ENCODE peak calls at places on chromosomes 16 and 17, in four cellular contexts. X is SHP77 treated with DMSO at 0.1 percent for 48 hours, M is WERI-Rb-1, V is nephron progenitor cell. C is an unnamed sample.

GRCh38 chr17:1267471-1267947 is 2.7 kb upstream of the BHLHA9 start:
- DNase-seq in X (no peak), M (no peak), V (no peak), C (no peak)

GRCh38 chr17:41547921-41548843 is 20.1 kb upstream of the KRT19 start:
- DNase-seq in X (no peak), M (no peak), V (no peak), C (no peak)

GRCh38 chr17:52106638-52107261 is 51.8 kb downstream of the CA10 start:
- DNase-seq in X (peak), M (peak), V (peak), C (peak)

GRCh38 chr16:30354423-30355143 is 525 bp downstream of the CD2BP2 start:
- DNase-seq in X (no peak), M (no peak), V (peak), C (peak)

GRCh38 chr17:73261952-73262675 is 434 bp upstream of the CPSF4L start:
- DNase-seq in X (no peak), M (no peak), V (no peak), C (no peak)

GRCh38 chr16:72766506-72766905 is 281.4 kb downstream of the ZFHX3 start:
- DNase-seq in X (no peak), M (no peak), V (no peak), C (no peak)

GRCh38 chr16:85812811-85813700 is 13.6 kb downstream of the COX4I1 start:
- DNase-seq in X (no peak), M (no peak), V (no peak), C (no peak)

GRCh38 chr17:55398689-55399088 is 22.9 kb downstream of the MMD start:
- DNase-seq in X (no peak), M (no peak), V (no peak), C (no peak)

GRCh38 chr17:81253358-81254131 is 14.4 kb downstream of the NDUFAF8 start:
- DNase-seq in X (no peak), M (peak), V (peak), C (peak)

GRCh38 chr16:8961811-8962390 is 1.8 kb downstream of the USP7 start:
- DNase-seq in X (no peak), M (no peak), V (no peak), C (no peak)

GRCh38 chr17:27778193-27778592 is 22.1 kb downstream of the NOS2 start:
- DNase-seq in X (no peak), M (no peak), V (no peak), C (no peak)

GRCh38 chr16:14309906-14310305 is 238.8 kb downstream of the MRTFB start:
- DNase-seq in X (no peak), M (no peak), V (no peak), C (no peak)

GRCh38 chr16:85571563-85571812 is 41.6 kb upstream of the GSE1 start:
- DNase-seq in X (no peak), M (no peak), V (no peak), C (no peak)

GRCh38 chr16:20889625-20890275 is 10.4 kb downstream of the DCUN1D3 start:
- DNase-seq in X (no peak), M (no peak), V (no peak), C (no peak)

GRCh38 chr17:72150632-72151460 is 30.0 kb downstream of the SOX9 start:
- DNase-seq in X (no peak), M (no peak), V (no peak), C (no peak)

GRCh38 chr16:85650864-85651811 is 37.6 kb downstream of the GINS2 start:
- DNase-seq in X (peak), M (peak), V (no peak), C (peak)

GRCh38 chr16:31010539-31010938 is at the start of gene STX1B:
- DNase-seq in X (no peak), M (peak), V (peak), C (peak)

GRCh38 chr17:18955009-18955408 is 3.0 kb downstream of the SLC5A10 start:
- DNase-seq in X (no peak), M (no peak), V (no peak), C (no peak)

GRCh38 chr17:69574257-69575197 is 160.0 kb downstream of the MAP2K6 start:
- DNase-seq in X (no peak), M (no peak), V (no peak), C (no peak)

GRCh38 chr16:81198635-81199034 is 39.9 kb upstream of the BCO1 start:
- DNase-seq in X (no peak), M (no peak), V (no peak), C (no peak)

GRCh38 chr16:17261197-17261858 is 209.4 kb downstream of the XYLT1 start:
- DNase-seq in X (no peak), M (no peak), V (no peak), C (no peak)

GRCh38 chr17:78022425-78022824 is 63.9 kb downstream of the TNRC6C start:
- DNase-seq in X (no peak), M (no peak), V (no peak), C (no peak)

GRCh38 chr17:77140878-77141767 is at the start of gene SEC14L1:
- DNase-seq in X (no peak), M (peak), V (peak), C (peak)

GRCh38 chr17:58184308-58184985 is 8.1 kb upstream of the EPX start:
- DNase-seq in X (no peak), M (no peak), V (no peak), C (no peak)

GRCh38 chr17:65742433-65743312 is 181.2 kb upstream of the AXIN2 start:
- DNase-seq in X (no peak), M (no peak), V (no peak), C (peak)

GRCh38 chr16:30061195-30061554 is 4.4 kb upstream of the ALDOA start:
- DNase-seq in X (no peak), M (no peak), V (no peak), C (no peak)

GRCh38 chr16:30740364-30741251 is 7.6 kb upstream of the PHKG2 start:
- DNase-seq in X (no peak), M (no peak), V (no peak), C (no peak)

GRCh38 chr16:46690281-46691178 is 1.1 kb downstream of the ORC6 start:
- DNase-seq in X (peak), M (no peak), V (no peak), C (peak)

GRCh38 chr17:4304417-4305027 is 40.7 kb upstream of the ANKFY1 start:
- DNase-seq in X (peak), M (peak), V (peak), C (peak)

GRCh38 chr16:84292032-84292431 is 2.6 kb upstream of the WFDC1 start:
- DNase-seq in X (no peak), M (no peak), V (no peak), C (no peak)

GRCh38 chr16:47316686-47317085 is 144.2 kb downstream of the ITFG1 start:
- DNase-seq in X (no peak), M (no peak), V (no peak), C (no peak)

GRCh38 chr16:3215601-3216262 is 19.2 kb downstream of the ZNF200 start:
- DNase-seq in X (no peak), M (no peak), V (no peak), C (no peak)

GRCh38 chr16:59543641-59544040 is 809.5 kb upstream of the GOT2 start:
- DNase-seq in X (no peak), M (no peak), V (no peak), C (no peak)

GRCh38 chr17:59837362-59838195 is 55.2 kb downstream of the TUBD1 start:
- DNase-seq in X (peak), M (no peak), V (peak), C (no peak)

GRCh38 chr17:36495076-36495578 is 8.6 kb downstream of the ZNHIT3 start:
- DNase-seq in X (no peak), M (peak), V (no peak), C (no peak)

GRCh38 chr17:1731194-1731506 is 6.6 kb downstream of the WDR81 start:
- DNase-seq in X (no peak), M (no peak), V (no peak), C (no peak)

GRCh38 chr17:78227455-78227916 is 3.9 kb upstream of the TMEM235 start:
- DNase-seq in X (peak), M (no peak), V (no peak), C (peak)

GRCh38 chr16:68061396-68061795 is 23.8 kb upstream of the NFATC3 start:
- DNase-seq in X (no peak), M (no peak), V (no peak), C (no peak)